ENCODE peak calls at places on chromosome 19, in five cellular contexts. One of them, this sample, is unnamed.

GRCh38 chr19:46944918-46945628 is 74.6 kb upstream of the NPAS1 start:
- DNase-seq in A549: no peak
- DNase-seq in transverse colon: peak; percentile 46
- DNase-seq in left lung: no peak
- DNase-seq in pancreas: peak; percentile 60
- DNase-seq in this sample: no peak

GRCh38 chr19:18418034-18418724 is 1.0 kb upstream of the SSBP4 start:
- DNase-seq in left lung: peak; percentile 86
- DNase-seq in pancreas: no peak
- DNase-seq in transverse colon: no peak
- DNase-seq in A549: no peak
- DNase-seq in this sample: peak; percentile 83

GRCh38 chr19:33789344-33789743 is 7.3 kb upstream of the KCTD15 start:
- DNase-seq in transverse colon: no peak
- DNase-seq in A549: no peak
- DNase-seq in pancreas: no peak
- DNase-seq in left lung: no peak
- DNase-seq in this sample: no peak

GRCh38 chr19:11452814-11453335 is 17.4 kb downstream of the PRKCSH start:
- DNase-seq in left lung: no peak
- DNase-seq in A549: no peak
- DNase-seq in pancreas: no peak
- DNase-seq in transverse colon: no peak
- DNase-seq in this sample: no peak

GRCh38 chr19:45160870-45161714 is at the start of gene NKPD1:
- DNase-seq in pancreas: peak; percentile 82
- DNase-seq in transverse colon: peak; percentile 71
- DNase-seq in A549: no peak
- DNase-seq in left lung: peak; percentile 88
- DNase-seq in this sample: peak; percentile 86

GRCh38 chr19:17841810-17842662 is 5.7 kb downstream of the JAK3 start:
- DNase-seq in pancreas: peak; percentile 87
- DNase-seq in left lung: no peak
- DNase-seq in A549: peak; percentile 91
- DNase-seq in transverse colon: peak; percentile 80
- DNase-seq in this sample: peak; percentile 79

GRCh38 chr19:52190679-52191293 is 934 bp downstream of the PPP2R1A start:
- DNase-seq in left lung: no peak
- DNase-seq in transverse colon: peak; percentile 55
- DNase-seq in pancreas: peak; percentile 58
- DNase-seq in A549: no peak
- DNase-seq in this sample: peak; percentile 70

GRCh38 chr19:45638930-45639729 is at the start of gene EML2:
- DNase-seq in pancreas: peak; percentile 81
- DNase-seq in A549: peak; percentile 71
- DNase-seq in left lung: peak; percentile 93
- DNase-seq in transverse colon: peak; percentile 80
- DNase-seq in this sample: peak; percentile 82

GRCh38 chr19:17184381-17184841 is 30.7 kb upstream of the USE1 start:
- DNase-seq in pancreas: no peak
- DNase-seq in A549: no peak
- DNase-seq in left lung: no peak
- DNase-seq in transverse colon: peak; percentile 26
- DNase-seq in this sample: no peak

GRCh38 chr19:51341976-51342580 is at the start of gene VSIG10L:
- DNase-seq in A549: no peak
- DNase-seq in transverse colon: no peak
- DNase-seq in pancreas: no peak
- DNase-seq in left lung: no peak
- DNase-seq in this sample: no peak

GRCh38 chr19:51809787-51810186 is 14.8 kb downstream of the FPR3 start:
- DNase-seq in A549: no peak
- DNase-seq in transverse colon: no peak
- DNase-seq in pancreas: no peak
- DNase-seq in left lung: no peak
- DNase-seq in this sample: no peak

GRCh38 chr19:53101518-53101917 is 1.7 kb downstream of the ZNF160 start:
- DNase-seq in transverse colon: no peak
- DNase-seq in A549: no peak
- DNase-seq in left lung: no peak
- DNase-seq in pancreas: no peak
- DNase-seq in this sample: no peak

GRCh38 chr19:45767410-45767880 is 1.6 kb downstream of the SIX5 start:
- DNase-seq in pancreas: peak; percentile 87
- DNase-seq in A549: peak; percentile 58
- DNase-seq in transverse colon: peak; percentile 74
- DNase-seq in left lung: peak; percentile 89
- DNase-seq in this sample: peak; percentile 87

GRCh38 chr19:30545752-30546151 is 173.6 kb downstream of the ZNF536 start:
- DNase-seq in A549: no peak
- DNase-seq in left lung: no peak
- DNase-seq in transverse colon: no peak
- DNase-seq in pancreas: no peak
- DNase-seq in this sample: no peak

GRCh38 chr19:2032296-2032941 is 16.9 kb upstream of the BTBD2 start:
- DNase-seq in left lung: peak; percentile 99
- DNase-seq in A549: peak; percentile 59
- DNase-seq in transverse colon: peak; percentile 97
- DNase-seq in pancreas: peak; percentile 96
- DNase-seq in this sample: peak; percentile 99

GRCh38 chr19:42290523-42291436 is 11.2 kb upstream of the PRR19 start:
- DNase-seq in left lung: peak; percentile 79
- DNase-seq in pancreas: peak; percentile 62
- DNase-seq in A549: peak; percentile 95
- DNase-seq in transverse colon: no peak
- DNase-seq in this sample: no peak

GRCh38 chr19:1066748-1067340 is at the start of gene ARHGAP45:
- DNase-seq in A549: no peak
- DNase-seq in left lung: peak; percentile 93
- DNase-seq in transverse colon: peak; percentile 70
- DNase-seq in pancreas: no peak
- DNase-seq in this sample: peak; percentile 85

GRCh38 chr19:42143341-42144234 is 11.3 kb upstream of the POU2F2 start:
- DNase-seq in A549: no peak
- DNase-seq in pancreas: no peak
- DNase-seq in left lung: no peak
- DNase-seq in transverse colon: no peak
- DNase-seq in this sample: no peak

GRCh38 chr19:8826371-8826770 is 5.7 kb downstream of the ZNF558 start:
- DNase-seq in pancreas: no peak
- DNase-seq in transverse colon: no peak
- DNase-seq in A549: no peak
- DNase-seq in left lung: no peak
- DNase-seq in this sample: no peak

GRCh38 chr19:29259867-29260281 is 46.9 kb upstream of the UQCRFS1 start:
- DNase-seq in transverse colon: no peak
- DNase-seq in pancreas: no peak
- DNase-seq in A549: no peak
- DNase-seq in left lung: no peak
- DNase-seq in this sample: no peak

GRCh38 chr19:21569497-21569870 is 64.1 kb downstream of the ZNF429 start:
- DNase-seq in transverse colon: peak; percentile 32
- DNase-seq in pancreas: no peak
- DNase-seq in left lung: peak; percentile 89
- DNase-seq in A549: no peak
- DNase-seq in this sample: peak; percentile 80

GRCh38 chr19:17530586-17530985 is 19.1 kb downstream of the PGLS start:
- DNase-seq in transverse colon: no peak
- DNase-seq in A549: no peak
- DNase-seq in pancreas: no peak
- DNase-seq in left lung: no peak
- DNase-seq in this sample: no peak

GRCh38 chr19:13830761-13831481 is 35.7 kb downstream of the ZSWIM4 start:
- DNase-seq in A549: no peak
- DNase-seq in left lung: no peak
- DNase-seq in pancreas: no peak
- DNase-seq in transverse colon: no peak
- DNase-seq in this sample: no peak

GRCh38 chr19:13938361-13939027 is at the start of gene PODNL1:
- DNase-seq in left lung: no peak
- DNase-seq in transverse colon: no peak
- DNase-seq in A549: no peak
- DNase-seq in pancreas: no peak
- DNase-seq in this sample: no peak

DNA sequence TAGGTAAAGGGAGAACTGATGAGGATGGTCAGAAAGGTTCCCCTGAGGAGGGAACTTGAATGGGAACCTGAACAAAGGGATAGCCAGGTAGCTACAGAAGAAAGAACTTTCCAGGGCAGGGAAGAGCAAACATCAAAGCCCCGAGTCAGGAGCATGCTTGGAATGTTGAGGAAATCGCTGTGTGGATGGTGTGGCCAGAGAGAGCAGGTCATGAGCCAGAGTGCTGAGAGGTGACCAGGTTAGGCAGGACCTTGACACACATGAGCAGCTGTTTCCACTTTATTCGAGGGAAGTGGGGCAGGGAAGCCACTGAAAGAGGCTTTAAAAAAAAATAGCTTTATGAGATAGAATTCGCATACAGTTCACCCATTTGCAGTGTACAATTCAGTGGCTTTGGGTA is 4.4 kb downstream of the RAB8A start:
- DNase-seq in A549: no peak
- DNase-seq in pancreas: no peak
- DNase-seq in transverse colon: no peak
- DNase-seq in left lung: no peak
- DNase-seq in this sample: no peak
- H3K27ac ChIP-seq in A549: no peak overlapping the region
- H3K27ac ChIP-seq in pancreas: no peak overlapping the region
- H3K27ac ChIP-seq in transverse colon: no peak overlapping the region
- H3K27ac ChIP-seq in left lung: no peak overlapping the region
- H3K27ac ChIP-seq in this sample: no peak overlapping the region

GRCh38 chr19:5792224-5792623 is 1.3 kb upstream of the DUS3L start:
- DNase-seq in transverse colon: no peak
- DNase-seq in left lung: no peak
- DNase-seq in pancreas: no peak
- DNase-seq in A549: no peak
- DNase-seq in this sample: no peak
- H3K4me1 ChIP-seq in transverse colon: no peaks in the 10 kb centered on the region
- H3K4me1 ChIP-seq in left lung: peaks cover 4% of the 10 kb centered on the region
- H3K4me1 ChIP-seq in pancreas: peaks cover 5% of the 10 kb centered on the region
- H3K4me1 ChIP-seq in A549: peaks cover 5% of the 10 kb centered on the region
- H3K4me1 ChIP-seq in this sample: peaks cover 6% of the 10 kb centered on the region

DNA sequence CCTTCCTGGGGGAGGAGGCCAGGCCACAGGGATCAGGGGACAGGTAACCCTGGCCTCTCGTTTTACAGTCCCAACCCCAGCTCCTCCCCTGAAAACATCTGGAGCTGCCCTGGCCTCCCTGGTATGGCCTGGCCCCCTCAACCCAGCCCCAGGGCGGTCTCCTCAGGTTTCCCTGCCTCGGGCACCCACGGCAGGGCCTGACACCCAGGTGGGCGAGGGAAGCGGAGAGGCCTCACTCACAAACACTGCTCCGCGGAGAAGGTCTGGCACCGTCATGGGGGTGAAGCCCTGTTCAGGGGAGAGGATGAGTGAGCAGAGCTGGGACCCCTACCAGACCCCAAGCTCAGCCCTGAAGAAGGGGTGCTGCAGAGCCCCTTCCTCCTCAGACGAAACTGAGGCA is 6.5 kb upstream of the CCER2 start:
- DNase-seq in pancreas: peak; percentile 51
- DNase-seq in A549: no peak
- DNase-seq in transverse colon: no peak
- DNase-seq in left lung: no peak
- DNase-seq in this sample: no peak
- H3K4me3 ChIP-seq in pancreas: no peak overlapping the region
- H3K4me3 ChIP-seq in A549: no peak overlapping the region
- H3K4me3 ChIP-seq in transverse colon: no peak overlapping the region
- H3K4me3 ChIP-seq in left lung: no peak overlapping the region
- H3K4me3 ChIP-seq in this sample: no peak overlapping the region

DNA sequence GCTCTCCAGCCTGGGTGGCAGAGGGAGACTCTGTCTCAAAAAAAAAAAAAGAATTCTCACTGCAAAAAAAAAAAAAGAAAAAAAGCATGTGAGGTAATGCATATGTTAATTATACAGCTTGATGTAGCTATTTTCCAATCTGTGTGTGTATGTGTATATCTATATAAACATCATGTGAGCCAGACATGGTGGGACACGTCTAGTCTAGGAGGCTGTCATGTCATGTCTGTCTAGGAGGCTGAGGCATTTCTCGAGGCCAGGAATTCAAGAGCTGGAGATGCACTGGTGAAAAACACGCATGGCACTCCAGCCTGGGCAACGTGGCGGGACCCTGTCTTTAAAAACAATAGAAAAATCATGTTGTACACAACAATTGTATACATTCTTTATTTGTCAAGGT is 6.9 kb upstream of the SBK3 start:
- DNase-seq in pancreas: no peak
- DNase-seq in transverse colon: no peak
- DNase-seq in A549: no peak
- DNase-seq in left lung: no peak
- DNase-seq in this sample: no peak
- H3K27ac ChIP-seq in pancreas: no peak overlapping the region
- H3K27ac ChIP-seq in transverse colon: no peak overlapping the region
- H3K27ac ChIP-seq in A549: no peak overlapping the region
- H3K27ac ChIP-seq in left lung: no peak overlapping the region
- H3K27ac ChIP-seq in this sample: no peak overlapping the region

This sample was measured in upper lobe of right lung.